ENCODE peak calls at places on chromosome 13, in eight cellular contexts. One of them, this sample, is unnamed.
A peak's percentile ranks its signal among the peaks of the same experiment; 100 is the strongest.

GRCh38 chr13:51625555-51626345 is 41.5 kb downstream of the WDFY2 start:
- DNase-seq in DMS 273 treated with DMSO at 0.1 percent for 48 hours: no peak
- DNase-seq in activated CD4-positive, alpha-beta T cell treated with anti-CD3 and anti-CD28 coated beads, Interleukin-2, amount 50 U/mL, for 1 hour: no peak
- DNase-seq in WTC11: no peak
- DNase-seq in HFF-Myc: no peak
- DNase-seq in substantia nigra: peak; percentile 19
- DNase-seq in CD8-positive, alpha-beta T cell: no peak
- DNase-seq in mesothelial cell of epicardium: no peak
- DNase-seq in this sample: no peak

GRCh38 chr13:40818926-40819325 is 29.5 kb downstream of the SLC25A15 start:
- DNase-seq in DMS 273 treated with DMSO at 0.1 percent for 48 hours: no peak
- DNase-seq in activated CD4-positive, alpha-beta T cell treated with anti-CD3 and anti-CD28 coated beads, Interleukin-2, amount 50 U/mL, for 1 hour: no peak
- DNase-seq in WTC11: no peak
- DNase-seq in HFF-Myc: no peak
- DNase-seq in substantia nigra: no peak
- DNase-seq in CD8-positive, alpha-beta T cell: no peak
- DNase-seq in mesothelial cell of epicardium: no peak
- DNase-seq in this sample: no peak

GRCh38 chr13:34172048-34172447 is 354.1 kb downstream of the RFC3 start:
- DNase-seq in DMS 273 treated with DMSO at 0.1 percent for 48 hours: no peak
- DNase-seq in activated CD4-positive, alpha-beta T cell treated with anti-CD3 and anti-CD28 coated beads, Interleukin-2, amount 50 U/mL, for 1 hour: no peak
- DNase-seq in WTC11: no peak
- DNase-seq in HFF-Myc: no peak
- DNase-seq in substantia nigra: no peak
- DNase-seq in CD8-positive, alpha-beta T cell: no peak
- DNase-seq in mesothelial cell of epicardium: no peak
- DNase-seq in this sample: no peak

GRCh38 chr13:45623516-45624090 is 8.1 kb upstream of the ERICH6B start:
- DNase-seq in DMS 273 treated with DMSO at 0.1 percent for 48 hours: no peak
- DNase-seq in activated CD4-positive, alpha-beta T cell treated with anti-CD3 and anti-CD28 coated beads, Interleukin-2, amount 50 U/mL, for 1 hour: no peak
- DNase-seq in WTC11: no peak
- DNase-seq in HFF-Myc: no peak
- DNase-seq in substantia nigra: no peak
- DNase-seq in CD8-positive, alpha-beta T cell: no peak
- DNase-seq in mesothelial cell of epicardium: no peak
- DNase-seq in this sample: no peak

GRCh38 chr13:40233731-40234195 is 432.7 kb downstream of the FOXO1 start:
- DNase-seq in DMS 273 treated with DMSO at 0.1 percent for 48 hours: peak; percentile 95
- DNase-seq in activated CD4-positive, alpha-beta T cell treated with anti-CD3 and anti-CD28 coated beads, Interleukin-2, amount 50 U/mL, for 1 hour: no peak
- DNase-seq in WTC11: no peak
- DNase-seq in HFF-Myc: no peak
- DNase-seq in substantia nigra: no peak
- DNase-seq in CD8-positive, alpha-beta T cell: no peak
- DNase-seq in mesothelial cell of epicardium: no peak
- DNase-seq in this sample: peak; percentile 76

GRCh38 chr13:43911871-43912270 is 32.2 kb downstream of the LACC1 start:
- DNase-seq in DMS 273 treated with DMSO at 0.1 percent for 48 hours: no peak
- DNase-seq in activated CD4-positive, alpha-beta T cell treated with anti-CD3 and anti-CD28 coated beads, Interleukin-2, amount 50 U/mL, for 1 hour: no peak
- DNase-seq in WTC11: no peak
- DNase-seq in HFF-Myc: no peak
- DNase-seq in substantia nigra: no peak
- DNase-seq in CD8-positive, alpha-beta T cell: no peak
- DNase-seq in mesothelial cell of epicardium: no peak
- DNase-seq in this sample: no peak

GRCh38 chr13:36530861-36531590 is 98.7 kb downstream of the CCNA1 start:
- DNase-seq in DMS 273 treated with DMSO at 0.1 percent for 48 hours: no peak
- DNase-seq in activated CD4-positive, alpha-beta T cell treated with anti-CD3 and anti-CD28 coated beads, Interleukin-2, amount 50 U/mL, for 1 hour: no peak
- DNase-seq in WTC11: no peak
- DNase-seq in HFF-Myc: no peak
- DNase-seq in substantia nigra: no peak
- DNase-seq in CD8-positive, alpha-beta T cell: no peak
- DNase-seq in mesothelial cell of epicardium: no peak
- DNase-seq in this sample: no peak

GRCh38 chr13:36919833-36920611 is at the start of gene SMAD9:
- DNase-seq in DMS 273 treated with DMSO at 0.1 percent for 48 hours: no peak
- DNase-seq in activated CD4-positive, alpha-beta T cell treated with anti-CD3 and anti-CD28 coated beads, Interleukin-2, amount 50 U/mL, for 1 hour: no peak
- DNase-seq in WTC11: peak; percentile 62
- DNase-seq in HFF-Myc: no peak
- DNase-seq in substantia nigra: peak; percentile 54
- DNase-seq in CD8-positive, alpha-beta T cell: no peak
- DNase-seq in mesothelial cell of epicardium: peak; percentile 80
- DNase-seq in this sample: peak; percentile 91

GRCh38 chr13:44088409-44088808 is 208.7 kb downstream of the LACC1 start:
- DNase-seq in DMS 273 treated with DMSO at 0.1 percent for 48 hours: no peak
- DNase-seq in activated CD4-positive, alpha-beta T cell treated with anti-CD3 and anti-CD28 coated beads, Interleukin-2, amount 50 U/mL, for 1 hour: no peak
- DNase-seq in WTC11: no peak
- DNase-seq in HFF-Myc: no peak
- DNase-seq in substantia nigra: no peak
- DNase-seq in CD8-positive, alpha-beta T cell: no peak
- DNase-seq in mesothelial cell of epicardium: no peak
- DNase-seq in this sample: no peak

GRCh38 chr13:67390462-67391093 is 160.4 kb upstream of the PCDH9 start:
- DNase-seq in DMS 273 treated with DMSO at 0.1 percent for 48 hours: no peak
- DNase-seq in activated CD4-positive, alpha-beta T cell treated with anti-CD3 and anti-CD28 coated beads, Interleukin-2, amount 50 U/mL, for 1 hour: no peak
- DNase-seq in WTC11: no peak
- DNase-seq in HFF-Myc: no peak
- DNase-seq in substantia nigra: no peak
- DNase-seq in CD8-positive, alpha-beta T cell: no peak
- DNase-seq in mesothelial cell of epicardium: no peak
- DNase-seq in this sample: no peak

GRCh38 chr13:67128148-67128547 is 102.0 kb downstream of the PCDH9 start:
- DNase-seq in DMS 273 treated with DMSO at 0.1 percent for 48 hours: no peak
- DNase-seq in activated CD4-positive, alpha-beta T cell treated with anti-CD3 and anti-CD28 coated beads, Interleukin-2, amount 50 U/mL, for 1 hour: no peak
- DNase-seq in WTC11: no peak
- DNase-seq in HFF-Myc: no peak
- DNase-seq in substantia nigra: no peak
- DNase-seq in CD8-positive, alpha-beta T cell: no peak
- DNase-seq in mesothelial cell of epicardium: no peak
- DNase-seq in this sample: no peak

GRCh38 chr13:52599037-52599852 is 43.0 kb upstream of the HNRNPA1L2 start:
- DNase-seq in DMS 273 treated with DMSO at 0.1 percent for 48 hours: peak; percentile 49
- DNase-seq in activated CD4-positive, alpha-beta T cell treated with anti-CD3 and anti-CD28 coated beads, Interleukin-2, amount 50 U/mL, for 1 hour: no peak
- DNase-seq in WTC11: no peak
- DNase-seq in HFF-Myc: no peak
- DNase-seq in substantia nigra: no peak
- DNase-seq in CD8-positive, alpha-beta T cell: no peak
- DNase-seq in mesothelial cell of epicardium: no peak
- DNase-seq in this sample: no peak

GRCh38 chr13:91162180-91162579 is 185.3 kb upstream of the MIR17HG start:
- DNase-seq in DMS 273 treated with DMSO at 0.1 percent for 48 hours: no peak
- DNase-seq in activated CD4-positive, alpha-beta T cell treated with anti-CD3 and anti-CD28 coated beads, Interleukin-2, amount 50 U/mL, for 1 hour: no peak
- DNase-seq in WTC11: peak; percentile 23
- DNase-seq in HFF-Myc: no peak
- DNase-seq in substantia nigra: no peak
- DNase-seq in CD8-positive, alpha-beta T cell: no peak
- DNase-seq in mesothelial cell of epicardium: no peak
- DNase-seq in this sample: no peak

GRCh38 chr13:27857271-27857670 is 62.5 kb upstream of the PDX1 start:
- DNase-seq in DMS 273 treated with DMSO at 0.1 percent for 48 hours: peak; percentile 53
- DNase-seq in activated CD4-positive, alpha-beta T cell treated with anti-CD3 and anti-CD28 coated beads, Interleukin-2, amount 50 U/mL, for 1 hour: no peak
- DNase-seq in WTC11: no peak
- DNase-seq in HFF-Myc: no peak
- DNase-seq in substantia nigra: no peak
- DNase-seq in CD8-positive, alpha-beta T cell: no peak
- DNase-seq in mesothelial cell of epicardium: no peak
- DNase-seq in this sample: no peak

GRCh38 chr13:95552539-95553270 is at the start of gene CLDN10:
- DNase-seq in DMS 273 treated with DMSO at 0.1 percent for 48 hours: no peak
- DNase-seq in activated CD4-positive, alpha-beta T cell treated with anti-CD3 and anti-CD28 coated beads, Interleukin-2, amount 50 U/mL, for 1 hour: no peak
- DNase-seq in WTC11: peak; percentile 86
- DNase-seq in HFF-Myc: no peak
- DNase-seq in substantia nigra: no peak
- DNase-seq in CD8-positive, alpha-beta T cell: no peak
- DNase-seq in mesothelial cell of epicardium: peak; percentile 58
- DNase-seq in this sample: no peak

GRCh38 chr13:110268061-110268460 is 38.9 kb downstream of the COL4A1 start:
- DNase-seq in DMS 273 treated with DMSO at 0.1 percent for 48 hours: no peak
- DNase-seq in activated CD4-positive, alpha-beta T cell treated with anti-CD3 and anti-CD28 coated beads, Interleukin-2, amount 50 U/mL, for 1 hour: no peak
- DNase-seq in WTC11: no peak
- DNase-seq in HFF-Myc: no peak
- DNase-seq in substantia nigra: no peak
- DNase-seq in CD8-positive, alpha-beta T cell: no peak
- DNase-seq in mesothelial cell of epicardium: no peak
- DNase-seq in this sample: no peak

This sample was measured in posterior vena cava.